ENCODE peak calls at places on chromosome 11, in seven cellular contexts. E is T follicular helper cell, I is colonic mucosa, R is glutamatergic neuron, U is HuH-7.5, J is SJSA1, T is RCC 7860. V is an unnamed sample.

GRCh38 chr11:73632996-73633395 is 13.4 kb upstream of the PLEKHB1 start:
- DNase-seq in J (no peak), T (no peak), E (no peak), U (no peak), R (no peak), I (no peak), V (no peak)

GRCh38 chr11:126279191-126279590 is 3.7 kb upstream of the TIRAP start:
- DNase-seq in I (no peak), E (no peak), R (no peak), T (no peak), U (no peak), J (no peak), V (no peak)

GRCh38 chr11:77249427-77249826 is 52.1 kb downstream of the GDPD4 start:
- DNase-seq in U (no peak), J (no peak), T (peak; percentile 30), I (no peak), R (no peak), E (no peak), V (no peak)

GRCh38 chr11:78019808-78020207 is 3.3 kb downstream of the KCTD14 start:
- DNase-seq in T (peak; percentile 68), U (no peak), E (no peak), R (no peak), J (no peak), I (no peak), V (no peak)

GRCh38 chr11:93212094-93212493 is 14.3 kb upstream of the SLC36A4 start:
- DNase-seq in I (no peak), R (no peak), U (no peak), T (no peak), E (no peak), J (no peak), V (no peak)

GRCh38 chr11:17171342-17171741 is 36.4 kb downstream of the PIK3C2A start:
- DNase-seq in U (no peak), I (no peak), R (no peak), T (peak; percentile 43), E (no peak), J (no peak), V (no peak)

GRCh38 chr11:57358991-57359390 is 20.8 kb downstream of the P2RX3 start:
- DNase-seq in R (no peak), J (no peak), T (no peak), E (no peak), I (no peak), U (no peak), V (no peak)

GRCh38 chr11:90241414-90241813 is 18.6 kb upstream of the CHORDC1 start:
- DNase-seq in I (no peak), E (no peak), R (no peak), U (no peak), T (no peak), J (no peak), V (no peak)

GRCh38 chr11:125454047-125454446 is 42.0 kb downstream of the FEZ1 start:
- DNase-seq in U (no peak), I (no peak), R (no peak), E (no peak), J (no peak), T (no peak), V (no peak)

GRCh38 chr11:86172894-86173293 is 71.7 kb upstream of the EED start:
- DNase-seq in T (peak; percentile 90), U (no peak), J (no peak), E (no peak), I (no peak), R (no peak), V (no peak)

GRCh38 chr11:72475359-72475758 is 41.0 kb upstream of the CLPB start:
- DNase-seq in T (no peak), R (no peak), J (no peak), E (no peak), I (no peak), U (no peak), V (no peak)

GRCh38 chr11:66674964-66675602 is 2.6 kb downstream of the RBM4B start:
- DNase-seq in R (no peak), J (no peak), T (no peak), E (no peak), I (no peak), U (peak; percentile 72), V (no peak)

GRCh38 chr11:117830072-117830471 is 5.5 kb upstream of the FXYD2 start:
- DNase-seq in J (no peak), U (no peak), T (no peak), R (peak; percentile 12), I (peak; percentile 15), E (no peak), V (no peak)

GRCh38 chr11:76735218-76735480 is 48.0 kb upstream of the TSKU start:
- DNase-seq in E (no peak), I (no peak), R (no peak), J (no peak), T (no peak), U (no peak), V (no peak)

GRCh38 chr11:118916842-118917388 is 8.8 kb downstream of the BCL9L start:
- DNase-seq in T (no peak), J (no peak), U (no peak), I (no peak), E (no peak), R (no peak), V (peak; percentile 66)

GRCh38 chr11:128525411-128526243 is 61.7 kb downstream of the ETS1 start:
- DNase-seq in E (no peak), J (no peak), T (peak; percentile 63), I (no peak), R (no peak), U (no peak), V (no peak)

GRCh38 chr11:121714356-121714755 is 261.6 kb upstream of the SORL1-AS1 start:
- DNase-seq in E (no peak), U (no peak), I (no peak), J (no peak), T (no peak), R (no peak), V (no peak)

GRCh38 chr11:42524534-42525227 is 787.1 kb upstream of the API5 start:
- DNase-seq in R (peak; percentile 66), U (peak; percentile 6), I (peak; percentile 42), T (peak; percentile 14), E (no peak), J (peak; percentile 59), V (peak; percentile 51)

GRCh38 chr11:97717922-97718321 is 1302.8 kb upstream of the CNTN5 start:
- DNase-seq in R (peak; percentile 18), U (no peak), T (no peak), I (no peak), E (no peak), J (no peak), V (no peak)

GRCh38 chr11:87215236-87215635 is 177.5 kb downstream of the TMEM135 start:
- DNase-seq in I (no peak), J (no peak), U (no peak), T (no peak), E (no peak), R (no peak), V (no peak)

GRCh38 chr11:134911514-134912180 is 499.6 kb upstream of the B3GAT1 start:
- DNase-seq in J (no peak), E (no peak), I (no peak), U (no peak), T (no peak), R (no peak), V (no peak)

GRCh38 chr11:69864589-69864929 is 45.3 kb upstream of the FGF3 start:
- DNase-seq in R (no peak), T (no peak), J (no peak), U (no peak), I (no peak), E (no peak), V (peak; percentile 39)

GRCh38 chr11:103528046-103528445 is 418.8 kb downstream of the DYNC2H1 start:
- DNase-seq in I (no peak), E (no peak), J (no peak), R (no peak), U (no peak), T (no peak), V (no peak)

GRCh38 chr11:67239795-67240574 is 26.3 kb upstream of the GRK2 start:
- DNase-seq in T (peak; percentile 96), I (peak; percentile 98), E (peak; percentile 97), J (peak; percentile 100), U (peak; percentile 100), R (peak; percentile 95), V (peak; percentile 95)

GRCh38 chr11:86818466-86819282 is 18.3 kb downstream of the PRSS23 start:
- DNase-seq in I (no peak), U (no peak), E (no peak), J (peak; percentile 45), R (no peak), T (peak; percentile 61), V (no peak)

GRCh38 chr11:15563054-15563453 is 448.3 kb downstream of the INSC start:
- DNase-seq in T (no peak), E (no peak), I (no peak), R (no peak), U (no peak), J (no peak), V (no peak)

GRCh38 chr11:60925685-60926267 is 1.5 kb downstream of the TMEM132A start:
- DNase-seq in E (no peak), I (no peak), U (no peak), R (peak; percentile 92), J (peak; percentile 69), T (peak; percentile 79), V (no peak)

GRCh38 chr11:47202569-47202968 is 12.2 kb upstream of the DDB2 start:
- DNase-seq in J (no peak), R (no peak), U (no peak), E (no peak), I (no peak), T (no peak), V (no peak)

GRCh38 chr11:72834905-72835304 is 20.7 kb downstream of the ATG16L2 start:
- DNase-seq in T (no peak), I (no peak), E (no peak), R (no peak), U (no peak), J (no peak), V (no peak)

GRCh38 chr11:102647430-102647829 is 22.3 kb upstream of the MMP20 start:
- DNase-seq in J (no peak), R (no peak), T (no peak), U (no peak), I (no peak), E (no peak), V (no peak)

GRCh38 chr11:83156150-83156995 is 558 bp upstream of the PCF11 start:
- DNase-seq in T (peak; percentile 99), R (peak; percentile 95), J (peak; percentile 95), E (peak; percentile 98), I (peak; percentile 99), U (peak; percentile 80), V (peak; percentile 99)

GRCh38 chr11:68855205-68855978 is 13.7 kb upstream of the CPT1A start:
- DNase-seq in U (no peak), R (peak; percentile 35), E (no peak), T (no peak), J (peak; percentile 84), I (peak; percentile 58), V (peak; percentile 83)

GRCh38 chr11:76744186-76745058 is 38.7 kb upstream of the TSKU start:
- DNase-seq in U (no peak), I (peak; percentile 38), T (no peak), E (no peak), R (no peak), J (no peak), V (no peak)